ENCODE peak calls at places on chromosomes 16 and 17, in four cellular contexts. One of them, this sample, is unnamed.

GRCh38 chr17:82246365-82247174 is 17.7 kb downstream of the SLC16A3 start:
- DNase-seq in amniotic stem cell: no peak
- DNase-seq in RCC 7860: peak; percentile 93
- DNase-seq in fibroblast of the conjunctiva: no peak
- DNase-seq in this sample: peak; percentile 92

GRCh38 chr17:31877911-31878702 is 19.1 kb upstream of the COPRS start:
- DNase-seq in amniotic stem cell: no peak
- DNase-seq in RCC 7860: no peak
- DNase-seq in fibroblast of the conjunctiva: peak; percentile 47
- DNase-seq in this sample: no peak

GRCh38 chr17:1890758-1891450 is 61.1 kb downstream of the RPA1 start:
- DNase-seq in fibroblast of the conjunctiva: no peak
- DNase-seq in RCC 7860: no peak
- DNase-seq in amniotic stem cell: no peak
- DNase-seq in this sample: no peak

GRCh38 chr16:67989322-67990017 is 9.2 kb upstream of the DPEP3 start:
- DNase-seq in fibroblast of the conjunctiva: no peak
- DNase-seq in RCC 7860: no peak
- DNase-seq in amniotic stem cell: no peak
- DNase-seq in this sample: no peak

GRCh38 chr16:80824623-80825364 is 20.4 kb upstream of the CDYL2 start:
- DNase-seq in amniotic stem cell: no peak
- DNase-seq in fibroblast of the conjunctiva: peak; percentile 51
- DNase-seq in RCC 7860: peak; percentile 33
- DNase-seq in this sample: peak; percentile 47

GRCh38 chr17:44352922-44353655 is 8.0 kb downstream of the GRN start:
- DNase-seq in amniotic stem cell: no peak
- DNase-seq in RCC 7860: no peak
- DNase-seq in fibroblast of the conjunctiva: no peak
- DNase-seq in this sample: no peak

GRCh38 chr17:80880650-80880989 is 111.0 kb upstream of the CHMP6 start:
- DNase-seq in fibroblast of the conjunctiva: no peak
- DNase-seq in RCC 7860: no peak
- DNase-seq in amniotic stem cell: no peak
- DNase-seq in this sample: no peak

GRCh38 chr17:14302421-14303099 is 1.7 kb downstream of the HS3ST3B1 start:
- DNase-seq in RCC 7860: no peak
- DNase-seq in amniotic stem cell: peak; percentile 87
- DNase-seq in fibroblast of the conjunctiva: peak; percentile 60
- DNase-seq in this sample: peak; percentile 75

GRCh38 chr17:41593306-41594095 is 6.8 kb upstream of the KRT14 start:
- DNase-seq in RCC 7860: no peak
- DNase-seq in fibroblast of the conjunctiva: no peak
- DNase-seq in amniotic stem cell: no peak
- DNase-seq in this sample: no peak

GRCh38 chr17:77125432-77125901 is 15.3 kb upstream of the SEC14L1 start:
- DNase-seq in RCC 7860: peak; percentile 100
- DNase-seq in fibroblast of the conjunctiva: no peak
- DNase-seq in amniotic stem cell: no peak
- DNase-seq in this sample: peak; percentile 100

GRCh38 chr16:69187387-69187890 is 475 bp downstream of the SNTB2 start:
- DNase-seq in fibroblast of the conjunctiva: no peak
- DNase-seq in RCC 7860: no peak
- DNase-seq in amniotic stem cell: no peak
- DNase-seq in this sample: no peak

GRCh38 chr17:68698761-68699160 is 97.6 kb upstream of the FAM20A start:
- DNase-seq in amniotic stem cell: no peak
- DNase-seq in RCC 7860: no peak
- DNase-seq in fibroblast of the conjunctiva: no peak
- DNase-seq in this sample: no peak

GRCh38 chr17:4969551-4970231 is 2.1 kb upstream of the SPAG7 start:
- DNase-seq in amniotic stem cell: peak; percentile 10
- DNase-seq in RCC 7860: peak; percentile 36
- DNase-seq in fibroblast of the conjunctiva: no peak
- DNase-seq in this sample: no peak

GRCh38 chr17:49963277-49963625 is 5.7 kb upstream of the DLX4 start:
- DNase-seq in amniotic stem cell: no peak
- DNase-seq in RCC 7860: no peak
- DNase-seq in fibroblast of the conjunctiva: no peak
- DNase-seq in this sample: no peak

GRCh38 chr16:86401119-86401518 is 109.2 kb upstream of the FOXF1 start:
- DNase-seq in amniotic stem cell: no peak
- DNase-seq in RCC 7860: no peak
- DNase-seq in fibroblast of the conjunctiva: no peak
- DNase-seq in this sample: no peak

GRCh38 chr16:67571464-67571863 is 9.1 kb downstream of the CTCF start:
- DNase-seq in amniotic stem cell: no peak
- DNase-seq in fibroblast of the conjunctiva: no peak
- DNase-seq in RCC 7860: no peak
- DNase-seq in this sample: no peak

GRCh38 chr16:48384982-48385271 is 286 bp downstream of the SIAH1 start:
- DNase-seq in RCC 7860: no peak
- DNase-seq in fibroblast of the conjunctiva: no peak
- DNase-seq in amniotic stem cell: no peak
- DNase-seq in this sample: no peak

GRCh38 chr17:82031303-82031884 is at the start of gene RAC3:
- DNase-seq in RCC 7860: no peak
- DNase-seq in fibroblast of the conjunctiva: no peak
- DNase-seq in amniotic stem cell: no peak
- DNase-seq in this sample: no peak

GRCh38 chr17:59002126-59002525 is 104.6 kb downstream of the TRIM37 start:
- DNase-seq in fibroblast of the conjunctiva: no peak
- DNase-seq in amniotic stem cell: no peak
- DNase-seq in RCC 7860: no peak
- DNase-seq in this sample: no peak

GRCh38 chr17:1031711-1032110 is 34.8 kb downstream of the TIMM22 start:
- DNase-seq in amniotic stem cell: no peak
- DNase-seq in RCC 7860: no peak
- DNase-seq in fibroblast of the conjunctiva: no peak
- DNase-seq in this sample: no peak